ENCODE peak calls at places on chromosomes 11 and 22, in four cellular contexts. V is activated naive CD4-positive, alpha-beta T cell; X is Jurkat, Clone E6-1; O is upper lobe of right lung. P is an unnamed sample.

GRCh38 chr22:47168900-47169800 is 406.7 kb downstream of the TBC1D22A start:
- DNase-seq in V (no peak), O (peak), X (no peak), P (no peak)

GRCh38 chr11:1443737-1444136 is 42.8 kb downstream of the MOB2 start:
- DNase-seq in X (no peak), V (no peak), O (no peak), P (no peak)

GRCh38 chr22:19974935-19975706 is 33.5 kb upstream of the TXNRD2 start:
- DNase-seq in O (no peak), X (peak), V (no peak), P (no peak)

GRCh38 chr22:35835267-35835997 is 117.8 kb downstream of the APOL5 start:
- DNase-seq in O (no peak), X (no peak), V (no peak), P (peak)

GRCh38 chr22:41286639-41287091 is 678 bp upstream of the RANGAP1 start:
- DNase-seq in V (peak), X (peak), O (no peak), P (peak)

GRCh38 chr11:61589961-61590360 is 9.1 kb upstream of the SYT7 start:
- DNase-seq in V (no peak), X (no peak), O (no peak), P (no peak)

GRCh38 chr22:29290061-29290460 is 16.4 kb upstream of the GAS2L1 start:
- DNase-seq in O (no peak), V (no peak), X (no peak), P (no peak)

GRCh38 chr11:6438979-6439571 is 1.7 kb downstream of the HPX start:
- DNase-seq in X (peak), V (peak), O (no peak), P (peak)

GRCh38 chr11:98657711-98658110 is 363.0 kb upstream of the CNTN5 start:
- DNase-seq in X (no peak), V (no peak), O (no peak), P (no peak)

GRCh38 chr11:74090701-74091100 is 80.1 kb downstream of the C2CD3 start:
- DNase-seq in V (no peak), O (no peak), X (no peak), P (no peak)

P was measured in AG10803.